ENCODE peak calls at places on chromosome 16, in five cellular contexts. Z is NCI-H748 treated with DMSO at 0.1 percent for 48 hours, M is pancreas, X is AG09319, R is COLO829. W is an unnamed sample.

GRCh38 chr16:54462766-54463165 is 176.2 kb upstream of the IRX3 start:
- DNase-seq in Z (no peak), X (no peak), M (no peak), R (no peak), W (no peak)

GRCh38 chr16:56401482-56401881 is 23.9 kb downstream of the AMFR start:
- DNase-seq in M (no peak), R (no peak), X (no peak), Z (no peak), W (no peak)

GRCh38 chr16:50238868-50239301 is 27.5 kb upstream of the ADCY7 start:
- DNase-seq in R (no peak), M (no peak), Z (no peak), X (no peak), W (no peak)

GRCh38 chr16:17396762-17397498 is 73.8 kb downstream of the XYLT1 start:
- DNase-seq in Z (peak; percentile 78), M (peak; percentile 69), X (peak; percentile 56), R (peak; percentile 44), W (peak; percentile 71)

GRCh38 chr16:17780181-17780580 is 309.4 kb upstream of the XYLT1 start:
- DNase-seq in R (no peak), M (no peak), Z (no peak), X (no peak), W (no peak)

GRCh38 chr16:48612621-48613020 is 2.6 kb upstream of the N4BP1 start:
- DNase-seq in Z (no peak), R (no peak), M (no peak), X (no peak), W (peak; percentile 1)

GRCh38 chr16:59973966-59974365 is 1239.8 kb upstream of the GOT2 start:
- DNase-seq in Z (no peak), R (peak; percentile 3), X (no peak), M (no peak), W (no peak)

GRCh38 chr16:56518435-56518834 is 1.4 kb downstream of the BBS2 start:
- DNase-seq in R (no peak), X (no peak), Z (no peak), M (no peak), W (no peak)

GRCh38 chr16:80027007-80027965 is 426.7 kb upstream of the MAF start:
- DNase-seq in Z (peak; percentile 10), R (peak; percentile 89), M (no peak), X (peak; percentile 24), W (peak; percentile 35)

GRCh38 chr16:56269824-56270684 is 78.8 kb downstream of the GNAO1 start:
- DNase-seq in Z (no peak), R (no peak), M (no peak), X (peak; percentile 15), W (no peak)

GRCh38 chr16:5551909-5552308 is 454.3 kb upstream of the EEF2KMT start:
- DNase-seq in M (no peak), Z (no peak), X (no peak), R (peak; percentile 21), W (no peak)

GRCh38 chr16:66706506-66706880 is 9.9 kb upstream of the CMTM4 start:
- DNase-seq in R (no peak), X (no peak), Z (no peak), M (no peak), W (no peak)

GRCh38 chr16:56241596-56241995 is 50.3 kb downstream of the GNAO1 start:
- DNase-seq in R (no peak), X (peak; percentile 5), M (no peak), Z (no peak), W (no peak)

GRCh38 chr16:11047057-11047456 is 102.7 kb downstream of the CLEC16A start:
- DNase-seq in M (no peak), R (no peak), X (peak; percentile 85), Z (no peak), W (no peak)

GRCh38 chr16:66170989-66171388 is 195.5 kb upstream of the CDH5 start:
- DNase-seq in Z (no peak), M (no peak), R (no peak), X (no peak), W (no peak)